ENCODE peak calls at places on chromosome 18, in five cellular contexts. G, D, C, U and K are unnamed samples.

GRCh38 chr18:31555971-31556747 is 35.5 kb upstream of the TTR start:
- DNase-seq in G (peak), U (peak), D (no peak), C (peak), K (peak)

GRCh38 chr18:23981369-23981768 is 33.2 kb upstream of the TTC39C start:
- DNase-seq in C (peak), U (no peak), G (no peak), D (no peak), K (no peak)

GRCh38 chr18:400466-400865 is 100.0 kb downstream of the COLEC12 start:
- DNase-seq in C (no peak), U (peak), G (peak), D (no peak), K (no peak)

GRCh38 chr18:26228562-26229260 is 2.5 kb downstream of the TAF4B start:
- DNase-seq in U (no peak), C (no peak), D (no peak), G (no peak), K (no peak)

GRCh38 chr18:30446605-30447004 is 595.9 kb downstream of the DSC3 start:
- DNase-seq in U (no peak), C (no peak), G (no peak), D (no peak), K (no peak)

GRCh38 chr18:6781846-6782245 is 52.3 kb downstream of the ARHGAP28 start:
- DNase-seq in C (no peak), G (no peak), U (peak), D (no peak), K (peak)

GRCh38 chr18:56373601-56374000 is 264.8 kb downstream of the TXNL1 start:
- DNase-seq in D (no peak), G (no peak), U (no peak), C (no peak), K (no peak)

GRCh38 chr18:58438161-58438983 is 190.5 kb downstream of the ALPK2 start:
- DNase-seq in D (no peak), G (no peak), U (peak), C (no peak), K (no peak)

GRCh38 chr18:68362907-68363306 is 352.0 kb downstream of the TMX3 start:
- DNase-seq in C (no peak), G (no peak), U (no peak), D (no peak), K (no peak)

GRCh38 chr18:658947-659533 is 1.6 kb downstream of the TYMS start:
- DNase-seq in C (no peak), U (no peak), D (no peak), G (no peak), K (no peak)

GRCh38 chr18:45849529-45849928 is 24.1 kb downstream of the SIGLEC15 start:
- DNase-seq in U (no peak), D (no peak), C (no peak), G (no peak), K (no peak)

GRCh38 chr18:29157057-29157780 is 980.3 kb upstream of the CDH2 start:
- DNase-seq in U (no peak), G (no peak), D (no peak), C (no peak), K (no peak)

GRCh38 chr18:22466608-22467390 is 49.1 kb upstream of the CTAGE1 start:
- DNase-seq in C (no peak), G (no peak), D (no peak), U (peak), K (no peak)